ENCODE peak calls at places on chromosome 20, in seven cellular contexts. Q, B, M, K, Y, G and A are unnamed samples.
A peak's percentile ranks its signal among the peaks of the same experiment; 100 is the strongest.

GRCh38 chr20:43658068-43658722 is 8.7 kb upstream of the MYBL2 start:
- DNase-seq in M (no peak), G (no peak), B (peak; percentile 71), Q (peak; percentile 23), Y (peak; percentile 70), K (peak; percentile 67), A (no peak)

GRCh38 chr20:1402149-1402548 is 9.3 kb upstream of the FKBP1A start:
- DNase-seq in Q (no peak), B (peak; percentile 62), G (no peak), K (no peak), Y (no peak), M (no peak), A (no peak)

GRCh38 chr20:16040742-16041141 is 532.5 kb downstream of the KIF16B start:
- DNase-seq in M (no peak), Q (no peak), G (no peak), Y (no peak), K (no peak), B (no peak), A (no peak)

GRCh38 chr20:63518946-63519764 is 1.4 kb upstream of the PPDPF start:
- DNase-seq in B (no peak), Y (no peak), Q (no peak), K (no peak), M (no peak), G (no peak), A (no peak)

GRCh38 chr20:9409981-9410380 is 104.4 kb upstream of the LAMP5 start:
- DNase-seq in G (no peak), K (no peak), Y (no peak), Q (no peak), B (peak; percentile 73), M (no peak), A (no peak)

GRCh38 chr20:63331741-63332400 is 29.3 kb downstream of the CHRNA4 start:
- DNase-seq in B (no peak), K (no peak), Q (no peak), Y (no peak), G (no peak), M (no peak), A (no peak)

GRCh38 chr20:44222969-44223368 is 12.4 kb upstream of the OSER1 start:
- DNase-seq in K (no peak), G (no peak), M (no peak), B (no peak), Q (no peak), Y (no peak), A (no peak)

GRCh38 chr20:5168582-5169396 is 42.0 kb downstream of the CDS2 start:
- DNase-seq in B (peak; percentile 4), M (no peak), Q (peak; percentile 49), Y (no peak), K (no peak), G (peak; percentile 91), A (no peak)

GRCh38 chr20:48923149-48923718 is 1.7 kb downstream of the ARFGEF2 start:
- DNase-seq in M (no peak), Y (no peak), Q (no peak), G (no peak), K (no peak), B (no peak), A (no peak)

GRCh38 chr20:48457261-48458002 is 370.4 kb downstream of the PREX1 start:
- DNase-seq in K (no peak), Y (no peak), M (no peak), G (no peak), Q (no peak), B (no peak), A (no peak)

GRCh38 chr20:24498641-24499040 is 29.2 kb downstream of the SYNDIG1 start:
- DNase-seq in M (no peak), Q (no peak), B (no peak), G (no peak), Y (no peak), K (no peak), A (no peak)

GRCh38 chr20:54093423-54094267 is 23.3 kb upstream of the BCAS1 start:
- DNase-seq in G (peak; percentile 42), M (no peak), K (no peak), B (no peak), Q (no peak), Y (no peak), A (no peak)

GRCh38 chr20:13661070-13661687 is 22.4 kb upstream of the TASP1 start:
- DNase-seq in K (no peak), M (no peak), G (no peak), B (no peak), Y (no peak), Q (no peak), A (no peak)

GRCh38 chr20:45993197-45993951 is 15.3 kb upstream of the MMP9 start:
- DNase-seq in Q (peak; percentile 95), M (no peak), G (no peak), Y (peak; percentile 88), K (no peak), B (peak; percentile 63), A (no peak)